ENCODE peak calls at places on chromosomes 13 and 19, in ten cellular contexts. O is NCI-H2107, A is substantia nigra, B is epithelial cell of esophagus, D is AG10803, C is neural progenitor cell, M is nephron progenitor cell, U is MCF 10A, S is AML-193, P is brain microvascular endothelial cell. R is an unnamed sample.

GRCh38 chr19:47608908-47609879 is at the start of gene BICRA:
- DNase-seq in O (peak), A (peak), B (peak), D (peak), C (peak), M (peak), U (peak), S (peak), P (no peak), R (peak)

GRCh38 chr19:49686503-49687088 is 2.8 kb upstream of the ADM5 start:
- DNase-seq in O (no peak), A (no peak), B (no peak), D (no peak), C (no peak), M (no peak), U (no peak), S (no peak), P (no peak), R (no peak)

GRCh38 chr13:50129923-50130685 is 114.9 kb downstream of the KCNRG start:
- DNase-seq in O (no peak), A (no peak), B (peak), D (peak), C (peak), M (peak), U (peak), S (no peak), P (no peak), R (no peak)

GRCh38 chr13:51980918-51981317 is 30.3 kb downstream of the ATP7B start:
- DNase-seq in O (no peak), A (no peak), B (no peak), D (no peak), C (no peak), M (no peak), U (no peak), S (no peak), P (no peak), R (no peak)

GRCh38 chr13:95896302-95896701 is 156.9 kb downstream of the UGGT2 start:
- DNase-seq in O (no peak), A (no peak), B (peak), D (no peak), C (no peak), M (no peak), U (peak), S (no peak), P (no peak), R (no peak)

GRCh38 chr19:27780367-27781065 is 1432.4 kb downstream of the UQCRFS1 start:
- DNase-seq in O (no peak), A (no peak), B (no peak), D (no peak), C (no peak), M (no peak), U (no peak), S (peak), P (no peak), R (no peak)

GRCh38 chr13:93932901-93933300 is 546.6 kb downstream of the DCT start:
- DNase-seq in O (no peak), A (no peak), B (no peak), D (no peak), C (no peak), M (no peak), U (no peak), S (no peak), P (no peak), R (no peak)

GRCh38 chr19:51181913-51182419 is 39.9 kb downstream of the SIGLEC7 start:
- DNase-seq in O (no peak), A (no peak), B (no peak), D (no peak), C (peak), M (no peak), U (no peak), S (peak), P (no peak), R (no peak)

GRCh38 chr19:16062789-16063188 is 13.5 kb upstream of the TPM4 start:
- DNase-seq in O (no peak), A (peak), B (peak), D (no peak), C (peak), M (peak), U (peak), S (peak), P (no peak), R (no peak)

GRCh38 chr13:32021785-32022184 is 9.8 kb upstream of the FRY start:
- DNase-seq in O (no peak), A (no peak), B (no peak), D (peak), C (no peak), M (no peak), U (no peak), S (no peak), P (no peak), R (no peak)

GRCh38 chr13:31328549-31329229 is 128.9 kb downstream of the B3GLCT start:
- DNase-seq in O (no peak), A (no peak), B (peak), D (no peak), C (no peak), M (no peak), U (no peak), S (no peak), P (peak), R (no peak)

GRCh38 chr13:42405665-42406390 is 133.9 kb downstream of the AKAP11 start:
- DNase-seq in O (no peak), A (no peak), B (peak), D (peak), C (no peak), M (no peak), U (peak), S (no peak), P (peak), R (peak)

GRCh38 chr13:53068841-53069520 is 40.4 kb downstream of the OLFM4 start:
- DNase-seq in O (peak), A (no peak), B (no peak), D (no peak), C (peak), M (no peak), U (no peak), S (no peak), P (no peak), R (no peak)

GRCh38 chr13:39297664-39298171 is 259.5 kb downstream of the NHLRC3 start:
- DNase-seq in O (no peak), A (no peak), B (no peak), D (peak), C (no peak), M (no peak), U (no peak), S (no peak), P (peak), R (no peak)

GRCh38 chr19:52646571-52647222 is 8.5 kb upstream of the ZNF83 start:
- DNase-seq in O (no peak), A (no peak), B (peak), D (no peak), C (no peak), M (no peak), U (peak), S (peak), P (no peak), R (no peak)

GRCh38 chr19:48290341-48290922 is 20.6 kb downstream of the ZNF114 start:
- DNase-seq in O (no peak), A (no peak), B (peak), D (peak), C (peak), M (peak), U (peak), S (no peak), P (peak), R (no peak)

GRCh38 chr13:99085139-99085845 is 107.4 kb upstream of the DOCK9 start:
- DNase-seq in O (no peak), A (no peak), B (peak), D (no peak), C (peak), M (peak), U (no peak), S (no peak), P (no peak), R (no peak)

GRCh38 chr13:102870677-102871415 is 25.0 kb downstream of the ERCC5 start:
- DNase-seq in O (peak), A (peak), B (peak), D (peak), C (peak), M (peak), U (peak), S (peak), P (peak), R (peak)

GRCh38 chr19:13033819-13034611 is 38.7 kb downstream of the NFIX start:
- DNase-seq in O (peak), A (peak), B (peak), D (peak), C (peak), M (peak), U (peak), S (peak), P (no peak), R (peak)

GRCh38 chr13:95533545-95534135 is 18.9 kb upstream of the CLDN10 start:
- DNase-seq in O (no peak), A (no peak), B (no peak), D (no peak), C (peak), M (peak), U (peak), S (no peak), P (no peak), R (no peak)

GRCh38 chr13:95281258-95281602 is 20.0 kb downstream of the ABCC4 start:
- DNase-seq in O (no peak), A (no peak), B (no peak), D (peak), C (no peak), M (no peak), U (no peak), S (no peak), P (no peak), R (no peak)

GRCh38 chr13:70108276-70108845 is at the start of gene KLHL1:
- DNase-seq in O (no peak), A (no peak), B (no peak), D (no peak), C (peak), M (peak), U (no peak), S (no peak), P (no peak), R (no peak)

GRCh38 chr13:47499358-47500150 is 501.5 kb downstream of the SUCLA2 start:
- DNase-seq in O (no peak), A (no peak), B (peak), D (peak), C (no peak), M (no peak), U (peak), S (peak), P (peak), R (peak)

R was measured in mammary epithelial cell.